ENCODE peak calls at places on chromosomes 7 and 10, in nine cellular contexts. V is tibial artery; U is CD8-positive, alpha-beta T cell; H is astrocyte; N is lower lobe of right lung; R is OCI-LY7; Q is fibroblast of lung; J is body of pancreas; M is HFF-Myc. G is an unnamed sample.

GRCh38 chr7:149854611-149855367 is 16.6 kb downstream of the ZNF862 start:
- DNase-seq in V (no peak), U (no peak), H (peak; percentile 48), N (peak; percentile 82), R (peak; percentile 26), Q (peak; percentile 51), J (peak; percentile 92), M (no peak), G (peak; percentile 31)

GRCh38 chr10:4663162-4663992 is 162.6 kb upstream of the AKR1E2 start:
- DNase-seq in V (peak; percentile 88), U (no peak), H (peak; percentile 100), N (no peak), R (peak; percentile 3), Q (peak; percentile 99), J (peak; percentile 51), M (peak; percentile 99), G (peak; percentile 100)

GRCh38 chr10:126458453-126458852 is 70.2 kb upstream of the ADAM12 start:
- DNase-seq in V (no peak), U (no peak), H (peak; percentile 39), N (no peak), R (no peak), Q (peak; percentile 91), J (no peak), M (no peak), G (peak; percentile 57)

GRCh38 chr10:127922675-127923366 is 15.9 kb downstream of the PTPRE start:
- DNase-seq in V (peak; percentile 66), U (no peak), H (peak; percentile 96), N (peak; percentile 91), R (no peak), Q (peak; percentile 81), J (peak; percentile 56), M (no peak), G (peak; percentile 88)

GRCh38 chr7:157775560-157776332 is 438.9 kb downstream of the DNAJB6 start:
- DNase-seq in V (no peak), U (no peak), H (no peak), N (peak; percentile 35), R (no peak), Q (no peak), J (no peak), M (no peak), G (no peak)

GRCh38 chr10:112393341-112393740 is 19.4 kb downstream of the ACSL5 start:
- DNase-seq in V (no peak), U (no peak), H (no peak), N (no peak), R (no peak), Q (no peak), J (no peak), M (no peak), G (no peak)

GRCh38 chr7:155059703-155060102 is 10.4 kb upstream of the HTR5A start:
- DNase-seq in V (no peak), U (no peak), H (no peak), N (no peak), R (no peak), Q (no peak), J (no peak), M (no peak), G (no peak)

GRCh38 chr7:22983257-22983855 is 30.6 kb downstream of the HYCC1 start:
- DNase-seq in V (no peak), U (no peak), H (no peak), N (no peak), R (no peak), Q (no peak), J (no peak), M (no peak), G (peak; percentile 43)

GRCh38 chr7:77831481-77831880 is 32.9 kb downstream of the PHTF2 start:
- DNase-seq in V (no peak), U (no peak), H (no peak), N (no peak), R (no peak), Q (no peak), J (no peak), M (no peak), G (no peak)

GRCh38 chr10:133217800-133218589 is 12.0 kb upstream of the UTF1 start:
- DNase-seq in V (no peak), U (no peak), H (no peak), N (no peak), R (no peak), Q (no peak), J (no peak), M (no peak), G (no peak)

GRCh38 chr10:97532935-97533671 is 34.4 kb downstream of the UBTD1 start:
- DNase-seq in V (no peak), U (no peak), H (no peak), N (no peak), R (no peak), Q (peak; percentile 81), J (peak; percentile 44), M (no peak), G (peak; percentile 46)

GRCh38 chr10:35783305-35783838 is 141.3 kb upstream of the FZD8 start:
- DNase-seq in V (no peak), U (no peak), H (peak; percentile 43), N (no peak), R (no peak), Q (no peak), J (no peak), M (no peak), G (peak; percentile 9)

GRCh38 chr10:72058989-72059842 is 29.1 kb downstream of the SPOCK2 start:
- DNase-seq in V (no peak), U (peak; percentile 68), H (no peak), N (no peak), R (no peak), Q (peak; percentile 9), J (no peak), M (no peak), G (no peak)

GRCh38 chr7:7212612-7213011 is 30.3 kb downstream of the C1GALT1 start:
- DNase-seq in V (no peak), U (no peak), H (peak; percentile 26), N (no peak), R (no peak), Q (no peak), J (no peak), M (no peak), G (peak; percentile 36)

DNA sequence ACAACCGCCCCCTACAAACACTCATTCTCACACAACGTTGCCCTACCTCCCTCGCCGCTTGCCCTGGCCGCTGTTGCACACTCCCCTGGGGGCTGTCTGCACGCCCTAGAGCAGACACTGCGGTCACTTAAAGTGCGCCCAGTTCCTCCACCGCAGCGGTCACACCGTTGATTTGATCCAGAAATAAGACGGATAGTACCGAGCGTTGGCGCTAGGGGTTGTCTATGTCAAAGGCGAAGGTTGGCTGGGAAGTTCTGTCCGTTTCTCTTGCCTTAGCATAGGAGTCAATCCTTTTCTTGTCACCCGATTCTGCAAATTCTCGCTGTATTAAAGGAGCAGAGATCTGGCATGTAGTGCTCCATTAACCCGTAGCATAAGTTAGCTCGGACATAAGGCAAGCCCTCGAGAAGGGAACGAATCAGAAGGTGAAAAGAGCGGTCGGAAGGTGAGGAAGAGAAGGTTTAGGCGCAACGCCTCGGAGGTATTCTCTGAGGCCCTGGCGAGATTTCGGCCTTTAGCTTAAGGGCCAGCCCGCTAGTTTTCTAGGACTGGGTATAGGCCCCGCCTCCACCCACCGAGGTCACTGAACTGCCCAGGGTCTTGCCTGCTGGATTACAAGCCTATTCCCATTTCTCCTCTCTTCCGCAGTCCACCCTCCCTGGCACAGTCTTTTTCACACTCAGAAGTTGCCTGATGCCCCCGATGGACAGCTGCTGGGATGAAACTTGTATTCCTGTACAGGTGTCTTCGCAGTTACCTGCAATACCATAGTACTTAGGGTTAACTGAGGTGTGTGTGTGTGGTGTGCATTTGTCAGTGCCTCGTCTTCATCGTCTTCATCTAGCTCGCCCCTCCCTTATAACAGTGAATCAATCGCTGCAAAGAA is 10.7 kb downstream of the NXPH1 start:
- DNase-seq in V (no peak), U (no peak), H (no peak), N (no peak), R (no peak), Q (no peak), J (peak; percentile 43), M (no peak), G (no peak)
- TF ChIP-seq CTCF in V (no peak), U (no peak), H (no peak), N (no peak), R (no peak), Q (peak; percentile 10), J (peak; percentile 13), M (no peak), G (no peak)

GRCh38 chr10:110643670-110644597 is at the start of gene RBM20:
- DNase-seq in V (no peak), U (no peak), H (no peak), N (no peak), R (no peak), Q (no peak), J (peak; percentile 52), M (no peak), G (no peak)

GRCh38 chr10:110642980-110643655 is 1.0 kb upstream of the RBM20 start:
- DNase-seq in V (no peak), U (no peak), H (no peak), N (no peak), R (no peak), Q (no peak), J (peak; percentile 10), M (no peak), G (no peak)

GRCh38 chr10:110647136-110647430 is 2.9 kb downstream of the RBM20 start:
- DNase-seq in V (no peak), U (no peak), H (no peak), N (no peak), R (no peak), Q (no peak), J (no peak), M (no peak), G (no peak)

GRCh38 chr10:110646417-110647135 is 2.4 kb downstream of the RBM20 start:
- DNase-seq in V (no peak), U (no peak), H (no peak), N (no peak), R (no peak), Q (no peak), J (no peak), M (no peak), G (no peak)

GRCh38 chr10:110644598-110645462 is 694 bp downstream of the RBM20 start:
- DNase-seq in V (no peak), U (no peak), H (no peak), N (no peak), R (no peak), Q (no peak), J (no peak), M (no peak), G (no peak)
- H3K4me3 ChIP-seq in V (peak overlapping the region; percentile 59), U (no peak overlapping the region), H (peak overlapping the region; percentile 62), N (peak overlapping the region; percentile 49), R (peak overlapping the region; percentile 68), Q (peak overlapping the region; percentile 59), J (no peak overlapping the region), M (peak overlapping the region; percentile 61), G (peak overlapping the region; percentile 56)

GRCh38 chr7:50595538-50596102 is 30.4 kb upstream of the DDC start:
- DNase-seq in V (no peak), U (no peak), H (peak; percentile 36), N (no peak), R (peak; percentile 28), Q (peak; percentile 75), J (peak; percentile 52), M (peak; percentile 37), G (peak; percentile 76)
- TF ChIP-seq CTCF in V (peak; percentile 51), U (peak; percentile 30), H (peak; percentile 47), N (peak; percentile 25), R (peak; percentile 65), Q (peak; percentile 63), J (peak; percentile 60), M (peak; percentile 53), G (peak; percentile 70)

DNA sequence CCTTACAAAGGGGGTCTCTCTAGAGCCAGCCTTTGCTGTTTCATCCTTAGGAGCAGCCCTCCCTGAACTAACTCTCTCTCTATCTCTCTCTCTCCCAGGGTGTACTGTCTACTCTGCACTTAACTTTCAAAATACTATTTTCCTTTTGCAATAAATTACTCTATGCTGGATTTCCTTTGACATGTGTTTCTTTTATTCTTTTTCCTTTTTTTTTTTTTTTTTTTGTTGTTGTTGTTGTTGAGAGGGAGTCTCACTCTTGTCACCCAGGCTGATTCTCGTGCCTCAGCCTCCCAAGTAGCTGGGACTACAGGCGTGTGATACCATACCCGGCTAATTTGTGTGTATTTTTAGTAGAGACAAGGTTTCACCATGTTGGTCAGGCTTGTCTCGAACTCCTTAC is 1.5 kb upstream of the ZNF3 start:
- DNase-seq in V (no peak), U (no peak), H (no peak), N (no peak), R (no peak), Q (no peak), J (no peak), M (no peak), G (no peak)
- H3K4me3 ChIP-seq in V (no peak overlapping the region), U (no peak overlapping the region), H (no peak overlapping the region), N (no peak overlapping the region), R (peak overlapping the region; percentile 73), Q (no peak overlapping the region), J (no peak overlapping the region), M (no peak overlapping the region), G (no peak overlapping the region)

G was measured in AG10803.